ENCODE peak calls at places on chromosomes 4 and X, in ten cellular contexts. M, G, B, T, Z, O, U, N, I and Q are unnamed samples.

GRCh38 chr4:124433500-124433899 is 279.0 kb downstream of the ANKRD50 start:
- DNase-seq in I (no peak), M (peak; percentile 2), O (peak; percentile 28), B (no peak), N (no peak), U (no peak), G (no peak), Z (no peak), T (no peak), Q (no peak)

GRCh38 chr4:22473268-22473667 is 42.6 kb downstream of the ADGRA3 start:
- DNase-seq in Z (no peak), M (no peak), O (peak; percentile 90), I (no peak), T (no peak), G (peak; percentile 75), B (no peak), U (no peak), N (no peak), Q (no peak)

GRCh38 chrX:72532371-72532770 is 40.3 kb downstream of the HDAC8 start:
- DNase-seq in U (no peak), Z (no peak), O (peak; percentile 3), G (peak; percentile 16), T (no peak), I (no peak), N (no peak), M (peak; percentile 24), B (no peak), Q (no peak)

GRCh38 chrX:1466971-1467561 is 14.4 kb upstream of the ASMTL start:
- DNase-seq in B (no peak), Z (no peak), U (peak; percentile 13), G (no peak), T (no peak), I (no peak), N (peak; percentile 90), M (no peak), O (no peak), Q (no peak)

GRCh38 chrX:70253377-70254062 is 6.5 kb downstream of the P2RY4 start:
- DNase-seq in M (no peak), U (no peak), I (no peak), Z (no peak), O (no peak), N (no peak), B (no peak), T (no peak), G (peak; percentile 18), Q (no peak)

GRCh38 chr4:26557164-26557563 is 26.7 kb upstream of the TBC1D19 start:
- DNase-seq in Z (no peak), N (no peak), U (no peak), O (peak; percentile 27), I (no peak), M (no peak), G (peak; percentile 95), T (no peak), B (no peak), Q (no peak)

GRCh38 chrX:109472939-109473713 is 8.8 kb downstream of the GUCY2F start:
- DNase-seq in N (peak; percentile 46), I (no peak), M (peak; percentile 42), Z (no peak), U (no peak), G (peak; percentile 31), B (no peak), O (peak; percentile 54), T (peak; percentile 78), Q (no peak)

GRCh38 chr4:81605278-81605677 is 133.6 kb upstream of the RASGEF1B start:
- DNase-seq in B (no peak), I (no peak), Z (no peak), U (no peak), O (no peak), T (peak; percentile 36), M (no peak), N (peak; percentile 57), G (no peak), Q (no peak)

GRCh38 chrX:72609313-72609712 is 36.7 kb upstream of the HDAC8 start:
- DNase-seq in G (peak; percentile 6), U (no peak), I (no peak), N (no peak), T (peak; percentile 3), B (no peak), O (peak; percentile 34), M (peak; percentile 11), Z (no peak), Q (no peak)

GRCh38 chr4:38278255-38278654 is 318.1 kb downstream of the PTTG2 start:
- DNase-seq in G (no peak), O (no peak), T (no peak), B (no peak), U (no peak), I (no peak), N (no peak), Z (no peak), M (no peak), Q (no peak)

GRCh38 chrX:135327299-135327698 is 18.0 kb downstream of the ETDC start:
- DNase-seq in O (peak; percentile 86), U (no peak), B (no peak), G (peak; percentile 94), Z (no peak), M (no peak), N (no peak), T (no peak), I (no peak), Q (no peak)

GRCh38 chrX:135330709-135331108 is 21.4 kb downstream of the ETDC start:
- DNase-seq in O (no peak), Z (no peak), T (no peak), I (no peak), U (no peak), N (no peak), M (no peak), B (no peak), G (no peak), Q (no peak)

GRCh38 chrX:135328421-135329005 is 19.2 kb downstream of the ETDC start:
- DNase-seq in T (no peak), O (no peak), G (peak; percentile 20), Z (no peak), N (no peak), U (no peak), I (no peak), M (no peak), B (no peak), Q (no peak)

DNA sequence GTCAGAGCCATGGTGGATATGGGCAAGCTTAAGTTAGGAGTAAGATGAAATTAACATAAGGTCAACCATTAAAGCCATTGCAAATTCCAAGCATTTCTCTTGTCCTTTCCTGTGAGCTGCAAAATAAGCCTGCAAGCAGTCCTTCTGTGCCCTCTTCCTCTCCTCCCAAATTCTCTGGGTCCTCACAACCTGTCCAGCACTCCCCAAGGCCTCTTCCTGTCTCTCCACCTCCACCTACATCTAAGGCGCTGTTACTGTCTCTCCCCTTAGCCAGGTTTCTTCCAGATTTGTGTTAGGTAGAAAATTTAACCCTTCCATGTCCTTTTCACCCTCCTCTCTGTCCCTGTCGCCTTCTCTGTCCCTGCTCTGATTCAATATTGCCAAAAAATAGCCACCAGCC is 22.2 kb downstream of the ETDC start:
- DNase-seq in B (no peak), M (no peak), Z (no peak), I (no peak), U (no peak), O (no peak), G (no peak), T (peak; percentile 25), N (no peak), Q (no peak)
- H3K27ac ChIP-seq in B (no peak overlapping the region), M (no peak overlapping the region), Z (no peak overlapping the region), I (no peak overlapping the region), U (no peak overlapping the region), O (no peak overlapping the region), G (no peak overlapping the region), T (no peak overlapping the region), N (no peak overlapping the region), Q (no peak overlapping the region)

DNA sequence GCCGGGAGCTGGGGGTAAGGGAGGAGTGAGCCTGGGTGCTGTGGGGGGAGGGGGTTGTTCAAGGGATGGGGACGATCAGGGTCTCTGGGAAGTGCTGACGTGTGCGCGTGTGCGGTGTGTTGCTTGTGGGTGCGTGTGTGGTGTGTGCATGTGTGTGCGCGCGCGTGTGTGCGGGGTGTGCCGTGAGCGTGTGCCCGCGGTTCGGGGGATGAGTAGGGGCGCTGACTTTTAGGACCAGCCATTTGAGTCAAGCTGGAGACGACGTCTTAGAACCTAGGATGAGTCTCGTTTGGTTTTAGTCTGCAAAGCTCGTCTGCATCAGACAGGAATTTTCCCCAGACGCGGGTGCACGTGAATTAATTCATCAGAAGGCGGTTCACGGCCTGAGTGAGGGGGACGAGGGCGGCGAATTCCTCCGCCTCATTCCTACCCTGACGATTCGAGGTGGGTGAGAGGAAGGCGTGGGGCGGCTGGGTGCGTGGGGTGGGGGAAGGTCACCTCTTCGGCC is 950 bp upstream of the TMEM271 start:
- DNase-seq in N (no peak), T (peak; percentile 70), I (no peak), B (no peak), Z (no peak), G (no peak), O (no peak), U (no peak), M (no peak), Q (no peak)
- H3K36me3 ChIP-seq in N (no peaks in the 10 kb centered on the region), T (no peaks in the 10 kb centered on the region), I (no peaks in the 10 kb centered on the region), B (no peaks in the 10 kb centered on the region), Z (no peaks in the 10 kb centered on the region), G (no peaks in the 10 kb centered on the region), O (no peaks in the 10 kb centered on the region), U (no peaks in the 10 kb centered on the region), M (no peaks in the 10 kb centered on the region), Q (no peaks in the 10 kb centered on the region)

GRCh38 chr4:163755013-163755412 is 260.5 kb downstream of the TMA16 start:
- DNase-seq in O (no peak), B (no peak), T (peak; percentile 30), Z (no peak), U (no peak), N (peak; percentile 55), I (no peak), M (no peak), G (peak; percentile 43), Q (no peak)
- TF ChIP-seq CTCF in O (no peak), B (no peak), T (peak; percentile 64), Z (peak; percentile 18), U (no peak), N (peak; percentile 89), I (no peak), M (no peak), G (peak; percentile 68), Q (no peak)

GRCh38 chr4:54585321-54586000 is 72.3 kb upstream of the KIT start:
- DNase-seq in T (no peak), Z (no peak), U (no peak), B (no peak), G (peak; percentile 62), M (peak; percentile 79), I (no peak), O (peak; percentile 27), N (no peak), Q (no peak)

GRCh38 chr4:54587107-54587506 is 70.7 kb upstream of the KIT start:
- DNase-seq in G (no peak), M (no peak), O (no peak), B (no peak), I (no peak), T (no peak), Z (no peak), N (no peak), U (no peak), Q (no peak)

GRCh38 chr4:54586343-54586953 is 71.3 kb upstream of the KIT start:
- DNase-seq in O (peak; percentile 2), U (no peak), Z (no peak), B (no peak), T (no peak), N (no peak), I (no peak), M (peak; percentile 59), G (peak; percentile 70), Q (no peak)

GRCh38 chr4:54587516-54587915 is 70.2 kb upstream of the KIT start:
- DNase-seq in G (no peak), Z (no peak), B (no peak), O (no peak), I (no peak), N (no peak), M (no peak), T (no peak), U (no peak), Q (no peak)

GRCh38 chr4:54581807-54582206 is 76.0 kb upstream of the KIT start:
- DNase-seq in B (no peak), G (no peak), O (no peak), N (no peak), M (no peak), T (no peak), I (no peak), Z (no peak), U (no peak), Q (no peak)
- H3K27ac ChIP-seq in B (no peak overlapping the region), G (no peak overlapping the region), O (no peak overlapping the region), N (no peak overlapping the region), M (no peak overlapping the region), T (no peak overlapping the region), I (no peak overlapping the region), Z (no peak overlapping the region), U (no peak overlapping the region), Q (no peak overlapping the region)